ENCODE peak calls at places on chromosomes 13 and 19, in nine cellular contexts. W is K562, O is tibial nerve, J is A549, S is GM12878, R is transverse colon, P is HepG2, K is H1, Q is stomach. T is an unnamed sample.

GRCh38 chr13:76684336-76684735 is 201.9 kb downstream of the KCTD12 start:
- DNase-seq in W (no peak), O (no peak), J (no peak), S (no peak), R (no peak), P (no peak), K (no peak), Q (no peak), T (no peak)

GRCh38 chr13:35789335-35790166 is 313.1 kb upstream of the MAB21L1 start:
- DNase-seq in W (peak; percentile 3), O (no peak), J (peak; percentile 34), S (no peak), R (no peak), P (peak; percentile 16), K (no peak), Q (no peak), T (no peak)

GRCh38 chr13:95535243-95535642 is 17.3 kb upstream of the CLDN10 start:
- DNase-seq in W (no peak), O (no peak), J (peak; percentile 89), S (no peak), R (no peak), P (peak; percentile 84), K (no peak), Q (no peak), T (no peak)

GRCh38 chr19:12628040-12629022 is 17.6 kb downstream of the ZNF791 start:
- DNase-seq in W (no peak), O (no peak), J (peak; percentile 56), S (no peak), R (no peak), P (no peak), K (no peak), Q (no peak), T (no peak)

GRCh38 chr13:26694609-26695359 is 65.8 kb downstream of the GPR12 start:
- DNase-seq in W (no peak), O (no peak), J (no peak), S (no peak), R (no peak), P (no peak), K (no peak), Q (no peak), T (no peak)

GRCh38 chr13:110687736-110688135 is 18.2 kb downstream of the CARS2 start:
- DNase-seq in W (no peak), O (no peak), J (no peak), S (no peak), R (no peak), P (no peak), K (no peak), Q (no peak), T (no peak)

GRCh38 chr19:44585371-44586141 is 27.8 kb upstream of the IGSF23 start:
- DNase-seq in W (no peak), O (no peak), J (peak; percentile 59), S (no peak), R (no peak), P (no peak), K (no peak), Q (no peak), T (no peak)

GRCh38 chr19:8224394-8225145 is 15.4 kb downstream of the CERS4 start:
- DNase-seq in W (no peak), O (peak; percentile 62), J (peak; percentile 30), S (no peak), R (no peak), P (no peak), K (no peak), Q (no peak), T (peak; percentile 80)

GRCh38 chr13:27273658-27274425 is 3.2 kb downstream of the RASL11A start:
- DNase-seq in W (no peak), O (no peak), J (no peak), S (no peak), R (no peak), P (no peak), K (no peak), Q (no peak), T (no peak)

GRCh38 chr13:98577823-98578285 is 947 bp upstream of the STK24 start:
- DNase-seq in W (no peak), O (no peak), J (peak; percentile 7), S (no peak), R (no peak), P (peak; percentile 50), K (no peak), Q (peak; percentile 33), T (no peak)

GRCh38 chr19:52200044-52200443 is 10.2 kb downstream of the PPP2R1A start:
- DNase-seq in W (no peak), O (no peak), J (no peak), S (no peak), R (no peak), P (no peak), K (no peak), Q (no peak), T (peak; percentile 66)

GRCh38 chr19:44847144-44848035 is 1.3 kb downstream of the NECTIN2 start:
- DNase-seq in W (peak; percentile 50), O (peak; percentile 65), J (peak; percentile 64), S (no peak), R (peak; percentile 84), P (peak; percentile 42), K (no peak), Q (peak; percentile 92), T (peak; percentile 87)

GRCh38 chr13:24146961-24147569 is 13.5 kb upstream of the SPATA13 start:
- DNase-seq in W (no peak), O (no peak), J (no peak), S (no peak), R (no peak), P (no peak), K (no peak), Q (no peak), T (no peak)

GRCh38 chr13:74259641-74260040 is 125.4 kb upstream of the KLF12 start:
- DNase-seq in W (no peak), O (no peak), J (no peak), S (no peak), R (no peak), P (no peak), K (no peak), Q (no peak), T (no peak)

GRCh38 chr13:97224544-97225324 is 2.6 kb downstream of the MBNL2 start:
- DNase-seq in W (no peak), O (no peak), J (no peak), S (no peak), R (peak; percentile 70), P (peak; percentile 66), K (no peak), Q (peak; percentile 70), T (no peak)

GRCh38 chr13:32824671-32825070 is 191.6 kb upstream of the KL start:
- DNase-seq in W (no peak), O (no peak), J (peak; percentile 78), S (no peak), R (no peak), P (no peak), K (peak; percentile 57), Q (no peak), T (no peak)
- TF ChIP-seq EP300 in W (no peak), O (no peak), J (no peak), S (no peak), R (no peak), P (no peak), K (no peak), Q (no peak), T (no peak)

GRCh38 chr19:35879068-35879467 is 10.7 kb downstream of the APLP1 start:
- DNase-seq in W (no peak), O (no peak), J (no peak), S (no peak), R (no peak), P (no peak), K (no peak), Q (no peak), T (no peak)

GRCh38 chr19:35879770-35880317 is 11.5 kb downstream of the APLP1 start:
- DNase-seq in W (peak; percentile 91), O (peak; percentile 74), J (peak; percentile 93), S (no peak), R (peak; percentile 90), P (peak; percentile 73), K (peak; percentile 64), Q (peak; percentile 89), T (peak; percentile 93)

GRCh38 chr19:35885225-35885624 is 15.1 kb downstream of the NFKBID start:
- DNase-seq in W (no peak), O (no peak), J (no peak), S (no peak), R (no peak), P (no peak), K (no peak), Q (no peak), T (no peak)

GRCh38 chr19:35883920-35884319 is 15.5 kb downstream of the APLP1 start:
- DNase-seq in W (no peak), O (no peak), J (no peak), S (no peak), R (no peak), P (no peak), K (no peak), Q (no peak), T (no peak)

GRCh38 chr19:35882074-35882832 is 13.9 kb downstream of the APLP1 start:
- DNase-seq in W (peak; percentile 59), O (no peak), J (peak; percentile 87), S (peak; percentile 33), R (no peak), P (peak; percentile 64), K (no peak), Q (no peak), T (no peak)
- TF ChIP-seq EP300 in W (no peak), O (no peak), J (no peak), S (no peak), R (no peak), P (no peak), K (no peak), Q (no peak), T (no peak)

GRCh38 chr13:100230813-100231575 is 142.1 kb downstream of the PCCA start:
- DNase-seq in W (no peak), O (no peak), J (no peak), S (no peak), R (no peak), P (no peak), K (no peak), Q (no peak), T (no peak)

GRCh38 chr13:100229603-100230002 is 140.7 kb downstream of the PCCA start:
- DNase-seq in W (no peak), O (no peak), J (no peak), S (no peak), R (no peak), P (no peak), K (no peak), Q (peak; percentile 41), T (no peak)

GRCh38 chr13:100234524-100235136 is 145.7 kb downstream of the PCCA start:
- DNase-seq in W (no peak), O (no peak), J (peak; percentile 72), S (no peak), R (no peak), P (peak; percentile 77), K (no peak), Q (no peak), T (no peak)

GRCh38 chr13:100235311-100235901 is 146.5 kb downstream of the PCCA start:
- DNase-seq in W (peak; percentile 25), O (no peak), J (peak; percentile 46), S (no peak), R (no peak), P (peak; percentile 60), K (no peak), Q (no peak), T (no peak)

GRCh38 chr13:100234006-100234405 is 145.1 kb downstream of the PCCA start:
- DNase-seq in W (no peak), O (no peak), J (no peak), S (no peak), R (no peak), P (no peak), K (no peak), Q (no peak), T (no peak)
- TF ChIP-seq EP300 in W (no peak), O (no peak), J (no peak), S (no peak), R (no peak), P (no peak), K (no peak), Q (no peak), T (no peak)

GRCh38 chr13:45178349-45179142 is 22.3 kb downstream of the KCTD4 start:
- DNase-seq in W (peak; percentile 5), O (no peak), J (peak; percentile 24), S (no peak), R (no peak), P (peak; percentile 53), K (no peak), Q (no peak), T (no peak)
- TF ChIP-seq EP300 in W (no peak), O (no peak), J (no peak), S (no peak), R (no peak), P (no peak), K (no peak), Q (no peak), T (no peak)